ENCODE peak calls at places on chromosomes 5 and 9, in four cellular contexts. N is GM12878, S is K562, R is HepG2. K is an unnamed sample.

GRCh38 chr5:109705596-109705995 is 15.9 kb downstream of the MAN2A1 start:
- DNase-seq in S (no peak), R (no peak), N (no peak), K (no peak)

GRCh38 chr9:21682981-21683380 is 119.5 kb upstream of the MTAP start:
- DNase-seq in S (no peak), R (no peak), N (no peak), K (no peak)

GRCh38 chr5:58871648-58872242 is 288.9 kb downstream of the RAB3C start:
- DNase-seq in N (no peak), R (peak), S (peak), K (no peak)

GRCh38 chr9:114286146-114286679 is 36.7 kb upstream of the ORM1 start:
- DNase-seq in R (no peak), S (no peak), N (no peak), K (peak)

GRCh38 chr5:32275421-32275765 is 37.3 kb downstream of the MTMR12 start:
- DNase-seq in N (no peak), S (no peak), R (peak), K (no peak)

GRCh38 chr5:173618927-173619519 is 2.6 kb upstream of the BOD1 start:
- DNase-seq in R (peak), N (peak), S (peak), K (no peak)

GRCh38 chr5:72255237-72255636 is 64.8 kb downstream of the MRPS27 start:
- DNase-seq in R (no peak), N (no peak), S (no peak), K (no peak)

GRCh38 chr9:131167146-131167692 is 41.8 kb downstream of the NUP214 start:
- DNase-seq in R (no peak), S (no peak), N (no peak), K (no peak)

GRCh38 chr5:32233696-32234447 is 59.8 kb upstream of the GOLPH3 start:
- DNase-seq in R (peak), S (no peak), N (no peak), K (no peak)

GRCh38 chr5:16826379-16827125 is 109.5 kb downstream of the MYO10 start:
- DNase-seq in S (no peak), R (no peak), N (no peak), K (no peak)

GRCh38 chr9:14361074-14361473 is 47.1 kb upstream of the NFIB start:
- DNase-seq in R (no peak), N (no peak), S (no peak), K (no peak)

GRCh38 chr5:6889030-6889429 is 175.8 kb downstream of the TENT4A start:
- DNase-seq in R (no peak), S (no peak), N (no peak), K (no peak)

GRCh38 chr5:135999396-136000139 is 29.2 kb upstream of the TGFBI start:
- DNase-seq in R (no peak), S (no peak), N (no peak), K (no peak)

DNA sequence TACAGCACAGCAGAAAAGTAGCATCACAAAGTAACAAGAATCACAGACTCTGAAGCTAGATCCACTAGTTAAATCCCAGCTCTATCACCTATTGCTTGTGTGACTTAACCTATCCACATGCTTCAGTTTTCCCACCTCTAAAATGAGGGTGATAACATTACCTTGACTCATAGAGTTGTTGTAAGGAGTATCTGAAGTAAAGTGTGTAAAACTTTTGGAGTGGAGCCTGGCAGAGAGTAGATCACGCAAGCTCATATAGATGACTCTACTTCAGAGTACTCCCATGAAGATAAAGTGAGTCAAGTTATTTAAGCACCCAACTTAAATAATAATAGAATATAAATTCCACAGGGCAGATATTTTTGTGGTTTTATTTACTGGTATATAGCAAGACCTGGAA is 94.5 kb upstream of the FER start:
- DNase-seq in S (no peak), N (no peak), R (no peak), K (no peak)
- TF ChIP-seq CBFB in S (no peak), N (no peak), R (no peak), K (no peak)

GRCh38 chr5:4258170-4258569 is 662.5 kb downstream of the IRX1 start:
- DNase-seq in N (no peak), R (no peak), S (no peak), K (no peak)
- TF ChIP-seq ESRRA in N (no peak), R (no peak), S (no peak), K (no peak)

GRCh38 chr5:1002836-1003235 is 5.8 kb upstream of the NKD2 start:
- DNase-seq in N (no peak), S (no peak), R (no peak), K (no peak)
- TF ChIP-seq CBFB in N (no peak), S (no peak), R (no peak), K (no peak)

DNA sequence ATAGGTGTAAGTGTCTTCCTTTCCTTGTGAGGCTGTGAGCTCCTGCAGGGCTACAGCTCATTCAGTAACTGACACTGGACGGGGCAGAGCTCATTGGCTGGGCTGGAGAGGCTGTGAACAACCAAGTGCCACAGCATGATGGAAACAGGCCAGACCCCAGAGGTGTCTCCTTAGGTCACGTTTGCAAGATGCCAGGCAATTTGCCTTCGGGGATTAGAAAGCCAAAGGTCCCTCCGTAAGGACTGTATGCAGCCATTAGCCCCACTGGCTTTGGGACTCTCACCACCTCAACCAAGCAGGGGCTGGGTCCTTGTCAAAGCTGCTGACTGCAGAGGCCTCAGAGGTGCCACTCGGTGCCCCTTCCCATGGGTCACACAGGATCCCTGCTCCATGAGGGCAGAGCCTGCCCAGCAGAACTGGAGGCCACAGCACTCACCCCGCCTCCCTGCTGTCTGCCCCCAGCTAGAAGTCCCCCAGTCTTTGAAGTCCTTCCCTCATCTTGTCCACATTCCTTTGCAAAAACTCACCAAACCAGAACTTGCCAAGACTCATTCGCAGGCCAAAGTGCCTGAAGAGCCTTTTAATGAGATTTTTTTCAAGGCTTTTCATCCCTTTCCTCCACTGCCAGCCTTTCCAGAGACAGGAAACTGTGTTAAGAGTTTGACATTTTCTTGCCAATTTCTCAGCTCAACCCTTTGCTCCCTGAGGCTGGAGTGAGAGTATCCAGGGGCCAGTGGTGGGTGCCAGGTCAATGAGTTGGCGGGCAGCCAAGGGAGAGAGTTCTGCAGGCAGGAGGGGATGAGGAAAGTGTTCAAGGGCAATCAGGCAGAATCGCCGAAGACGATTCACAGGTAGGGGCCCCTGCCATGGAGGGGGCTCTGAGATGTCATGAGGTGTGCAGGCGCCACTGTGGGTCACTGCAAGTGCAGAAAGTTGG is 39.7 kb upstream of the SLC25A51 start:
- DNase-seq in N (no peak), S (no peak), R (no peak), K (no peak)
- TF ChIP-seq ESRRA in N (no peak), S (no peak), R (no peak), K (no peak)

K was measured in WTC11.